ENCODE peak calls at places on chromosomes 16 and 17, in eight cellular contexts. B, K, H, Q, E, X, S and C are unnamed samples.

GRCh38 chr17:77647531-77647930 is 311.0 kb upstream of the TNRC6C start:
- DNase-seq in B (no peak), K (no peak), H (no peak), Q (no peak), E (no peak), X (no peak), S (no peak), C (peak; percentile 44)

GRCh38 chr17:8161289-8162231 is 1.2 kb downstream of the VAMP2 start:
- DNase-seq in B (no peak), K (no peak), H (peak; percentile 17), Q (no peak), E (peak; percentile 46), X (no peak), S (no peak), C (peak; percentile 39)

GRCh38 chr16:9836118-9836736 is 346.0 kb downstream of the GRIN2A start:
- DNase-seq in B (peak; percentile 55), K (peak; percentile 22), H (no peak), Q (no peak), E (no peak), X (no peak), S (no peak), C (no peak)

GRCh38 chr16:81174644-81175324 is 63.7 kb upstream of the BCO1 start:
- DNase-seq in B (no peak), K (no peak), H (no peak), Q (no peak), E (no peak), X (peak; percentile 56), S (peak; percentile 16), C (no peak)

GRCh38 chr17:40069751-40070643 is 7.2 kb downstream of the THRA start:
- DNase-seq in B (no peak), K (peak; percentile 62), H (no peak), Q (peak; percentile 46), E (no peak), X (no peak), S (no peak), C (peak; percentile 82)

GRCh38 chr17:75854111-75854748 is 905 bp downstream of the WBP2 start:
- DNase-seq in B (no peak), K (no peak), H (peak; percentile 45), Q (no peak), E (no peak), X (peak; percentile 92), S (peak; percentile 55), C (no peak)

GRCh38 chr16:27434141-27435051 is 32.4 kb downstream of the IL21R start:
- DNase-seq in B (no peak), K (no peak), H (no peak), Q (no peak), E (no peak), X (no peak), S (no peak), C (no peak)

GRCh38 chr17:376936-377863 is 24.6 kb upstream of the RPH3AL start:
- DNase-seq in B (no peak), K (peak; percentile 33), H (no peak), Q (peak; percentile 22), E (no peak), X (no peak), S (no peak), C (no peak)

GRCh38 chr16:11783319-11784047 is 13.6 kb downstream of the ZC3H7A start:
- DNase-seq in B (no peak), K (no peak), H (no peak), Q (no peak), E (no peak), X (no peak), S (no peak), C (no peak)

GRCh38 chr16:85557976-85558589 is 55.0 kb upstream of the GSE1 start:
- DNase-seq in B (no peak), K (no peak), H (no peak), Q (no peak), E (no peak), X (no peak), S (no peak), C (no peak)

GRCh38 chr17:40932608-40933007 is 4.8 kb downstream of the KRT23 start:
- DNase-seq in B (peak; percentile 85), K (no peak), H (no peak), Q (no peak), E (no peak), X (no peak), S (no peak), C (no peak)

GRCh38 chr16:31105677-31106213 is 2.4 kb upstream of the BCKDK start:
- DNase-seq in B (peak; percentile 42), K (peak; percentile 90), H (peak; percentile 92), Q (peak; percentile 84), E (peak; percentile 92), X (peak; percentile 84), S (peak; percentile 51), C (peak; percentile 92)

GRCh38 chr16:69448470-69449193 is 24.2 kb downstream of the CYB5B start:
- DNase-seq in B (no peak), K (no peak), H (no peak), Q (no peak), E (no peak), X (no peak), S (peak; percentile 41), C (no peak)

GRCh38 chr17:13107726-13108235 is 90.0 kb upstream of the ELAC2 start:
- DNase-seq in B (no peak), K (no peak), H (no peak), Q (no peak), E (no peak), X (no peak), S (no peak), C (no peak)

GRCh38 chr17:42354956-42355843 is 33.0 kb downstream of the STAT3 start:
- DNase-seq in B (no peak), K (peak; percentile 48), H (no peak), Q (no peak), E (no peak), X (no peak), S (no peak), C (no peak)

GRCh38 chr16:75620326-75621169 is 2.5 kb downstream of the ADAT1 start:
- DNase-seq in B (no peak), K (no peak), H (no peak), Q (no peak), E (no peak), X (no peak), S (no peak), C (peak; percentile 23)

GRCh38 chr16:11903906-11904305 is 11.8 kb downstream of the GSPT1 start:
- DNase-seq in B (no peak), K (no peak), H (no peak), Q (no peak), E (no peak), X (no peak), S (no peak), C (no peak)

GRCh38 chr17:16447676-16448075 is 32.3 kb downstream of the TRPV2 start:
- DNase-seq in B (no peak), K (peak; percentile 79), H (no peak), Q (no peak), E (no peak), X (no peak), S (no peak), C (no peak)

GRCh38 chr16:29726845-29727379 is 18.9 kb downstream of the C16orf54 start:
- DNase-seq in B (no peak), K (no peak), H (no peak), Q (no peak), E (no peak), X (no peak), S (no peak), C (no peak)

GRCh38 chr16:1606774-1607173 is 5.1 kb downstream of the IFT140 start:
- DNase-seq in B (no peak), K (no peak), H (no peak), Q (no peak), E (no peak), X (no peak), S (no peak), C (no peak)